ENCODE peak calls at places on chromosomes 12 and 14, in six cellular contexts. One of them, this sample, is unnamed.

GRCh38 chr12:46556105-46556559 is 183.6 kb upstream of the SLC38A2 start:
- DNase-seq in stimulated activated CD4-positive, alpha-beta T cell treated with anti-CD3 and anti-CD28 coated beads, Interleukin-1b, Interleukin-23, amount 100 ng/mL, for 1 hour: no peak
- DNase-seq in A549: peak; percentile 68
- DNase-seq in caudate nucleus: no peak
- DNase-seq in CD4-positive, alpha-beta T cell: no peak
- DNase-seq in NCI-H2029: no peak
- DNase-seq in this sample: no peak

GRCh38 chr12:116402163-116402939 is 124.9 kb upstream of the MED13L start:
- DNase-seq in stimulated activated CD4-positive, alpha-beta T cell treated with anti-CD3 and anti-CD28 coated beads, Interleukin-1b, Interleukin-23, amount 100 ng/mL, for 1 hour: no peak
- DNase-seq in A549: no peak
- DNase-seq in caudate nucleus: no peak
- DNase-seq in CD4-positive, alpha-beta T cell: no peak
- DNase-seq in NCI-H2029: no peak
- DNase-seq in this sample: no peak

GRCh38 chr12:91194500-91194899 is 11.9 kb upstream of the DCN start:
- DNase-seq in stimulated activated CD4-positive, alpha-beta T cell treated with anti-CD3 and anti-CD28 coated beads, Interleukin-1b, Interleukin-23, amount 100 ng/mL, for 1 hour: no peak
- DNase-seq in A549: no peak
- DNase-seq in caudate nucleus: no peak
- DNase-seq in CD4-positive, alpha-beta T cell: no peak
- DNase-seq in NCI-H2029: no peak
- DNase-seq in this sample: no peak

GRCh38 chr12:88590851-88591250 is 10.6 kb upstream of the KITLG start:
- DNase-seq in stimulated activated CD4-positive, alpha-beta T cell treated with anti-CD3 and anti-CD28 coated beads, Interleukin-1b, Interleukin-23, amount 100 ng/mL, for 1 hour: no peak
- DNase-seq in A549: no peak
- DNase-seq in caudate nucleus: no peak
- DNase-seq in CD4-positive, alpha-beta T cell: no peak
- DNase-seq in NCI-H2029: no peak
- DNase-seq in this sample: no peak

GRCh38 chr14:69129264-69129880 is 23.5 kb downstream of the DCAF5 start:
- DNase-seq in stimulated activated CD4-positive, alpha-beta T cell treated with anti-CD3 and anti-CD28 coated beads, Interleukin-1b, Interleukin-23, amount 100 ng/mL, for 1 hour: peak; percentile 30
- DNase-seq in A549: peak; percentile 83
- DNase-seq in caudate nucleus: peak; percentile 10
- DNase-seq in CD4-positive, alpha-beta T cell: peak; percentile 62
- DNase-seq in NCI-H2029: peak; percentile 24
- DNase-seq in this sample: peak; percentile 50

GRCh38 chr14:64645220-64645891 is 58.9 kb upstream of the PLEKHG3 start:
- DNase-seq in stimulated activated CD4-positive, alpha-beta T cell treated with anti-CD3 and anti-CD28 coated beads, Interleukin-1b, Interleukin-23, amount 100 ng/mL, for 1 hour: no peak
- DNase-seq in A549: peak; percentile 94
- DNase-seq in caudate nucleus: no peak
- DNase-seq in CD4-positive, alpha-beta T cell: no peak
- DNase-seq in NCI-H2029: no peak
- DNase-seq in this sample: peak; percentile 35

GRCh38 chr14:101134161-101134631 is 230.7 kb upstream of the RTL1 start:
- DNase-seq in stimulated activated CD4-positive, alpha-beta T cell treated with anti-CD3 and anti-CD28 coated beads, Interleukin-1b, Interleukin-23, amount 100 ng/mL, for 1 hour: no peak
- DNase-seq in A549: no peak
- DNase-seq in caudate nucleus: no peak
- DNase-seq in CD4-positive, alpha-beta T cell: no peak
- DNase-seq in NCI-H2029: no peak
- DNase-seq in this sample: no peak

GRCh38 chr12:13436696-13437391 is 240.3 kb downstream of the EMP1 start:
- DNase-seq in stimulated activated CD4-positive, alpha-beta T cell treated with anti-CD3 and anti-CD28 coated beads, Interleukin-1b, Interleukin-23, amount 100 ng/mL, for 1 hour: no peak
- DNase-seq in A549: peak; percentile 40
- DNase-seq in caudate nucleus: no peak
- DNase-seq in CD4-positive, alpha-beta T cell: no peak
- DNase-seq in NCI-H2029: no peak
- DNase-seq in this sample: peak; percentile 69

GRCh38 chr12:7293670-7294069 is 10.2 kb upstream of the ACSM4 start:
- DNase-seq in stimulated activated CD4-positive, alpha-beta T cell treated with anti-CD3 and anti-CD28 coated beads, Interleukin-1b, Interleukin-23, amount 100 ng/mL, for 1 hour: no peak
- DNase-seq in A549: no peak
- DNase-seq in caudate nucleus: no peak
- DNase-seq in CD4-positive, alpha-beta T cell: no peak
- DNase-seq in NCI-H2029: no peak
- DNase-seq in this sample: no peak

GRCh38 chr14:61525293-61526011 is 169.9 kb upstream of the HIF1A start:
- DNase-seq in stimulated activated CD4-positive, alpha-beta T cell treated with anti-CD3 and anti-CD28 coated beads, Interleukin-1b, Interleukin-23, amount 100 ng/mL, for 1 hour: peak; percentile 30
- DNase-seq in A549: peak; percentile 88
- DNase-seq in caudate nucleus: no peak
- DNase-seq in CD4-positive, alpha-beta T cell: peak; percentile 23
- DNase-seq in NCI-H2029: peak; percentile 33
- DNase-seq in this sample: peak; percentile 49

GRCh38 chr12:47707905-47708543 is 2.2 kb upstream of the RPAP3 start:
- DNase-seq in stimulated activated CD4-positive, alpha-beta T cell treated with anti-CD3 and anti-CD28 coated beads, Interleukin-1b, Interleukin-23, amount 100 ng/mL, for 1 hour: no peak
- DNase-seq in A549: no peak
- DNase-seq in caudate nucleus: no peak
- DNase-seq in CD4-positive, alpha-beta T cell: no peak
- DNase-seq in NCI-H2029: no peak
- DNase-seq in this sample: no peak

GRCh38 chr14:77790566-77791224 is 9.2 kb upstream of the ADCK1 start:
- DNase-seq in stimulated activated CD4-positive, alpha-beta T cell treated with anti-CD3 and anti-CD28 coated beads, Interleukin-1b, Interleukin-23, amount 100 ng/mL, for 1 hour: no peak
- DNase-seq in A549: no peak
- DNase-seq in caudate nucleus: no peak
- DNase-seq in CD4-positive, alpha-beta T cell: no peak
- DNase-seq in NCI-H2029: no peak
- DNase-seq in this sample: no peak

GRCh38 chr14:94451091-94451751 is 1.4 kb downstream of the SERPINA11 start:
- DNase-seq in stimulated activated CD4-positive, alpha-beta T cell treated with anti-CD3 and anti-CD28 coated beads, Interleukin-1b, Interleukin-23, amount 100 ng/mL, for 1 hour: no peak
- DNase-seq in A549: no peak
- DNase-seq in caudate nucleus: no peak
- DNase-seq in CD4-positive, alpha-beta T cell: no peak
- DNase-seq in NCI-H2029: no peak
- DNase-seq in this sample: no peak

GRCh38 chr14:72830786-72831583 is 62.9 kb downstream of the DPF3 start:
- DNase-seq in stimulated activated CD4-positive, alpha-beta T cell treated with anti-CD3 and anti-CD28 coated beads, Interleukin-1b, Interleukin-23, amount 100 ng/mL, for 1 hour: no peak
- DNase-seq in A549: no peak
- DNase-seq in caudate nucleus: no peak
- DNase-seq in CD4-positive, alpha-beta T cell: no peak
- DNase-seq in NCI-H2029: no peak
- DNase-seq in this sample: no peak

GRCh38 chr14:25267186-25267585 is 217.2 kb upstream of the STXBP6 start:
- DNase-seq in stimulated activated CD4-positive, alpha-beta T cell treated with anti-CD3 and anti-CD28 coated beads, Interleukin-1b, Interleukin-23, amount 100 ng/mL, for 1 hour: no peak
- DNase-seq in A549: no peak
- DNase-seq in caudate nucleus: no peak
- DNase-seq in CD4-positive, alpha-beta T cell: no peak
- DNase-seq in NCI-H2029: no peak
- DNase-seq in this sample: no peak

GRCh38 chr14:51023964-51024363 is 70.9 kb downstream of the TRIM9 start:
- DNase-seq in stimulated activated CD4-positive, alpha-beta T cell treated with anti-CD3 and anti-CD28 coated beads, Interleukin-1b, Interleukin-23, amount 100 ng/mL, for 1 hour: no peak
- DNase-seq in A549: no peak
- DNase-seq in caudate nucleus: no peak
- DNase-seq in CD4-positive, alpha-beta T cell: no peak
- DNase-seq in NCI-H2029: no peak
- DNase-seq in this sample: no peak

GRCh38 chr12:3622021-3622731 is 130.7 kb downstream of the CRACR2A start:
- DNase-seq in stimulated activated CD4-positive, alpha-beta T cell treated with anti-CD3 and anti-CD28 coated beads, Interleukin-1b, Interleukin-23, amount 100 ng/mL, for 1 hour: no peak
- DNase-seq in A549: no peak
- DNase-seq in caudate nucleus: no peak
- DNase-seq in CD4-positive, alpha-beta T cell: no peak
- DNase-seq in NCI-H2029: no peak
- DNase-seq in this sample: no peak

GRCh38 chr14:55240526-55241178 is 30.6 kb upstream of the FBXO34 start:
- DNase-seq in stimulated activated CD4-positive, alpha-beta T cell treated with anti-CD3 and anti-CD28 coated beads, Interleukin-1b, Interleukin-23, amount 100 ng/mL, for 1 hour: no peak
- DNase-seq in A549: no peak
- DNase-seq in caudate nucleus: no peak
- DNase-seq in CD4-positive, alpha-beta T cell: no peak
- DNase-seq in NCI-H2029: no peak
- DNase-seq in this sample: no peak

GRCh38 chr12:123139926-123140674 is 10.8 kb downstream of the PITPNM2 start:
- DNase-seq in stimulated activated CD4-positive, alpha-beta T cell treated with anti-CD3 and anti-CD28 coated beads, Interleukin-1b, Interleukin-23, amount 100 ng/mL, for 1 hour: no peak
- DNase-seq in A549: peak; percentile 64
- DNase-seq in caudate nucleus: no peak
- DNase-seq in CD4-positive, alpha-beta T cell: no peak
- DNase-seq in NCI-H2029: peak; percentile 41
- DNase-seq in this sample: no peak

GRCh38 chr12:103800252-103800771 is 40.7 kb downstream of the NT5DC3 start:
- DNase-seq in stimulated activated CD4-positive, alpha-beta T cell treated with anti-CD3 and anti-CD28 coated beads, Interleukin-1b, Interleukin-23, amount 100 ng/mL, for 1 hour: no peak
- DNase-seq in A549: peak; percentile 30
- DNase-seq in caudate nucleus: no peak
- DNase-seq in CD4-positive, alpha-beta T cell: no peak
- DNase-seq in NCI-H2029: peak; percentile 83
- DNase-seq in this sample: no peak

GRCh38 chr14:49977126-49977841 is 84.4 kb downstream of the ARF6 start:
- DNase-seq in stimulated activated CD4-positive, alpha-beta T cell treated with anti-CD3 and anti-CD28 coated beads, Interleukin-1b, Interleukin-23, amount 100 ng/mL, for 1 hour: no peak
- DNase-seq in A549: no peak
- DNase-seq in caudate nucleus: no peak
- DNase-seq in CD4-positive, alpha-beta T cell: no peak
- DNase-seq in NCI-H2029: no peak
- DNase-seq in this sample: no peak

GRCh38 chr12:111268738-111269572 is 99.9 kb downstream of the PHETA1 start:
- DNase-seq in stimulated activated CD4-positive, alpha-beta T cell treated with anti-CD3 and anti-CD28 coated beads, Interleukin-1b, Interleukin-23, amount 100 ng/mL, for 1 hour: no peak
- DNase-seq in A549: no peak
- DNase-seq in caudate nucleus: no peak
- DNase-seq in CD4-positive, alpha-beta T cell: no peak
- DNase-seq in NCI-H2029: no peak
- DNase-seq in this sample: no peak

GRCh38 chr12:114691196-114691595 is 7.2 kb upstream of the TBX3 start:
- DNase-seq in stimulated activated CD4-positive, alpha-beta T cell treated with anti-CD3 and anti-CD28 coated beads, Interleukin-1b, Interleukin-23, amount 100 ng/mL, for 1 hour: no peak
- DNase-seq in A549: no peak
- DNase-seq in caudate nucleus: no peak
- DNase-seq in CD4-positive, alpha-beta T cell: no peak
- DNase-seq in NCI-H2029: no peak
- DNase-seq in this sample: no peak

GRCh38 chr12:67370979-67371378 is 101.8 kb downstream of the CAND1 start:
- DNase-seq in stimulated activated CD4-positive, alpha-beta T cell treated with anti-CD3 and anti-CD28 coated beads, Interleukin-1b, Interleukin-23, amount 100 ng/mL, for 1 hour: no peak
- DNase-seq in A549: no peak
- DNase-seq in caudate nucleus: no peak
- DNase-seq in CD4-positive, alpha-beta T cell: no peak
- DNase-seq in NCI-H2029: no peak
- DNase-seq in this sample: no peak

GRCh38 chr14:28751467-28752058 is 15.0 kb upstream of the FOXG1 start:
- DNase-seq in stimulated activated CD4-positive, alpha-beta T cell treated with anti-CD3 and anti-CD28 coated beads, Interleukin-1b, Interleukin-23, amount 100 ng/mL, for 1 hour: no peak
- DNase-seq in A549: peak; percentile 68
- DNase-seq in caudate nucleus: no peak
- DNase-seq in CD4-positive, alpha-beta T cell: no peak
- DNase-seq in NCI-H2029: peak; percentile 43
- DNase-seq in this sample: peak; percentile 5

GRCh38 chr14:63468273-63468672 is 74.9 kb downstream of the PPP2R5E start:
- DNase-seq in stimulated activated CD4-positive, alpha-beta T cell treated with anti-CD3 and anti-CD28 coated beads, Interleukin-1b, Interleukin-23, amount 100 ng/mL, for 1 hour: no peak
- DNase-seq in A549: peak; percentile 33
- DNase-seq in caudate nucleus: no peak
- DNase-seq in CD4-positive, alpha-beta T cell: no peak
- DNase-seq in NCI-H2029: no peak
- DNase-seq in this sample: no peak

GRCh38 chr12:3131129-3131528 is 54.0 kb downstream of the TSPAN9 start:
- DNase-seq in stimulated activated CD4-positive, alpha-beta T cell treated with anti-CD3 and anti-CD28 coated beads, Interleukin-1b, Interleukin-23, amount 100 ng/mL, for 1 hour: no peak
- DNase-seq in A549: no peak
- DNase-seq in caudate nucleus: no peak
- DNase-seq in CD4-positive, alpha-beta T cell: no peak
- DNase-seq in NCI-H2029: no peak
- DNase-seq in this sample: no peak

GRCh38 chr12:49909826-49910225 is 6.1 kb upstream of the FAIM2 start:
- DNase-seq in stimulated activated CD4-positive, alpha-beta T cell treated with anti-CD3 and anti-CD28 coated beads, Interleukin-1b, Interleukin-23, amount 100 ng/mL, for 1 hour: no peak
- DNase-seq in A549: no peak
- DNase-seq in caudate nucleus: no peak
- DNase-seq in CD4-positive, alpha-beta T cell: no peak
- DNase-seq in NCI-H2029: peak; percentile 71
- DNase-seq in this sample: no peak

GRCh38 chr12:74489543-74489942 is 48.1 kb upstream of the ATXN7L3B start:
- DNase-seq in stimulated activated CD4-positive, alpha-beta T cell treated with anti-CD3 and anti-CD28 coated beads, Interleukin-1b, Interleukin-23, amount 100 ng/mL, for 1 hour: no peak
- DNase-seq in A549: no peak
- DNase-seq in caudate nucleus: no peak
- DNase-seq in CD4-positive, alpha-beta T cell: no peak
- DNase-seq in NCI-H2029: no peak
- DNase-seq in this sample: no peak

GRCh38 chr14:71488703-71489141 is 443.5 kb upstream of the RGS6 start:
- DNase-seq in stimulated activated CD4-positive, alpha-beta T cell treated with anti-CD3 and anti-CD28 coated beads, Interleukin-1b, Interleukin-23, amount 100 ng/mL, for 1 hour: no peak
- DNase-seq in A549: no peak
- DNase-seq in caudate nucleus: no peak
- DNase-seq in CD4-positive, alpha-beta T cell: no peak
- DNase-seq in NCI-H2029: no peak
- DNase-seq in this sample: no peak

This sample was measured in T1000.